ENCODE peak calls at places on chromosomes 4 and X, in six cellular contexts. G is HCT116, C is GM12878, W is Panc1, D is SK-N-SH, N is A549. S is an unnamed sample.

GRCh38 chr4:116539744-116540143 is 545.6 kb downstream of the TRAM1L1 start:
- DNase-seq in N (no peak), C (no peak), G (no peak), D (no peak), W (no peak), S (no peak)

GRCh38 chr4:89434364-89434988 is 126.9 kb upstream of the GPRIN3 start:
- DNase-seq in W (no peak), C (no peak), G (peak), N (peak), D (peak), S (peak)

GRCh38 chr4:168585168-168586091 is 88.6 kb downstream of the PALLD start:
- DNase-seq in N (peak), G (peak), C (no peak), W (no peak), D (peak), S (peak)

GRCh38 chrX:16797358-16797757 is 11.1 kb downstream of the TXLNG start:
- DNase-seq in G (no peak), C (no peak), W (no peak), N (no peak), D (no peak), S (peak)

GRCh38 chrX:109839694-109840358 is 106.8 kb upstream of the ACSL4 start:
- DNase-seq in W (no peak), C (no peak), N (peak), G (peak), D (no peak), S (no peak)

GRCh38 chr4:1207603-1208265 is 35.4 kb upstream of the SPON2 start:
- DNase-seq in D (peak), G (no peak), W (no peak), N (no peak), C (no peak), S (no peak)

GRCh38 chr4:42654606-42655005 is 2.3 kb downstream of the ATP8A1 start:
- DNase-seq in W (no peak), N (no peak), C (no peak), D (no peak), G (peak), S (no peak)

GRCh38 chr4:87032884-87033533 is 98.2 kb downstream of the AFF1 start:
- DNase-seq in C (no peak), W (no peak), G (no peak), N (no peak), D (no peak), S (no peak)

GRCh38 chrX:40496728-40497127 is 84.0 kb upstream of the ATP6AP2 start:
- DNase-seq in W (no peak), G (no peak), C (no peak), D (peak), N (no peak), S (no peak)

GRCh38 chr4:4625488-4625887 is 83.6 kb upstream of the STX18 start:
- DNase-seq in C (no peak), N (no peak), W (no peak), G (no peak), D (no peak), S (no peak)

GRCh38 chrX:104085919-104086318 is 9.9 kb upstream of the TMSB15C start:
- DNase-seq in C (no peak), W (no peak), N (no peak), D (no peak), G (no peak), S (no peak)

GRCh38 chrX:130339408-130340222 is at the start of gene SLC25A14:
- DNase-seq in W (peak), G (peak), D (peak), C (peak), N (peak), S (peak)

GRCh38 chr4:72084587-72085011 is 52.8 kb downstream of the NPFFR2 start:
- DNase-seq in C (peak), N (no peak), G (no peak), W (no peak), D (no peak), S (no peak)

GRCh38 chr4:168551211-168551610 is 54.4 kb downstream of the PALLD start:
- DNase-seq in N (no peak), W (no peak), G (no peak), C (no peak), D (no peak), S (no peak)

GRCh38 chr4:119559044-119559647 is 69.5 kb downstream of the PDE5A start:
- DNase-seq in C (no peak), W (peak), G (peak), D (peak), N (peak), S (no peak)

GRCh38 chr4:139642364-139642763 is 23.3 kb upstream of the MGST2 start:
- DNase-seq in N (no peak), D (no peak), W (no peak), G (no peak), C (no peak), S (no peak)

GRCh38 chr4:5784021-5784420 is 73.0 kb downstream of the EVC start:
- DNase-seq in D (no peak), W (no peak), C (no peak), N (no peak), G (no peak), S (no peak)

GRCh38 chr4:166680801-166681200 is 553.5 kb downstream of the SPOCK3 start:
- DNase-seq in C (no peak), N (no peak), W (no peak), D (no peak), G (no peak), S (no peak)

GRCh38 chr4:15506464-15506863 is 36.8 kb downstream of the CC2D2A start:
- DNase-seq in W (no peak), D (no peak), C (no peak), G (no peak), N (no peak), S (no peak)

GRCh38 chrX:70979136-70979762 is 48.4 kb upstream of the SLC7A3 start:
- DNase-seq in N (peak), W (no peak), G (no peak), C (no peak), D (peak), S (peak)

GRCh38 chr4:114378306-114378903 is 220.2 kb upstream of the UGT8 start:
- DNase-seq in G (no peak), C (no peak), W (no peak), N (no peak), D (peak), S (no peak)

GRCh38 chr4:148431401-148431800 is 10.8 kb downstream of the NR3C2 start:
- DNase-seq in W (no peak), D (peak), G (no peak), C (no peak), N (no peak), S (no peak)

GRCh38 chr4:148425327-148426110 is 16.7 kb downstream of the NR3C2 start:
- DNase-seq in C (no peak), W (no peak), N (no peak), D (peak), G (no peak), S (no peak)

GRCh38 chr4:148430847-148431246 is 11.4 kb downstream of the NR3C2 start:
- DNase-seq in D (no peak), C (no peak), W (no peak), N (no peak), G (no peak), S (no peak)

DNA sequence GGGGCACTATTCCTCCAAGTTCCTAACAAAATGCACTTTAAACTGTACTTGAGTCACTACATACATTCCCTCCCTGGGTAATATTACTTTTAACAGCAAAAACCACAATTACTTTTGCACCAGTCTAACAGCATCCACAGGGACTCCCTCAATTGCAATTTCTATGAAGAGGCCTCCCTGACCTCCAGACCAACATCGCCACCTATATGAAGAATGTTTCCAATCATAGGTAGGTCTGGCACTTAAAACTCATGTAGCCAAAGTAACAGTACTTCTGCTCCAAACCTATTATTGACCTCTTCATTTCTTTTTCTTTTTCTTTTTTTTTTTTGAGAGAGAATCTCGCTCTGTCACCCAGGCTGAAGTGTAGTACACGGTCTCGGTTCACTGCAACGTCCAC is 15.6 kb downstream of the NR3C2 start:
- DNase-seq in C (no peak), G (no peak), N (no peak), W (no peak), D (no peak), S (no peak)
- TF ChIP-seq CTCF in C (no peak), G (no peak), N (no peak), W (no peak), D (no peak), S (no peak)

DNA sequence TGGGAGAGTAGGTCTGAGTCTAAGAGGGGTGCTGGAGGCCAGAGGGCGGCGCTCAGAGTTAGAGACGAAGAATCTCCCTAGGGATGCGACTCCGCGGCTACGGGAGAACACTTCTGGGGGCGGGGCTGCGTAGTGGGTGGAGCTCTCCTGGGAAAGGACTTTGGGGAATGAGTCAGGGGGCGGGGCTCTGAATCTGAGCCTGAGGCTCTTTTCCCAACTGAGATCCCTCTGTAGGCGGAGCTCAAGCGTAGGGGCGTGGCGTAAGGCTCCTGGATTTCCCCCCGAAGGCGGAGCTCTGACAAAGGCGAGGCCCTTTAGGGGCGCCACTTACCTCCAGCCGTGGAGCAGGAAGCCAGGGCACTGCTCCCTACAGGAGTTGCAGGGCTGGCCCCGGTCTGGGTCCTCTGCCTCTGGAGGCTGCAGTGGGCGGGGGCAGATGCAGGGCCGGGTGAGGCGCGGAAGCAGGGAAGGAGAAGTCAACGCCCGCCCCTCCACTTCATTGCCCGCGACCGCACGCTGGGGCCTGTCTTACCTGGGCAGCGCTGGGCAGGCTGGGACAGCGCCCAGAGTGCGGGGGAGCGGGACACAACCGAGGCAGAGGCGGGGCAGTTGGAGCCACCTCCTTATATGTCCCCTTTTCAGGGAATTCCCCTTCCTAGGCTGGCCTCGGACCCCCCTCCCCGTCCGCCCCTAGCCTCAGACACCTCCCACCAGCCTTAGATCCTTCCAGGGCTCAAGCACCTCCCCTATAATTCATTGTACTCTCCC is 1.7 kb downstream of the PRICKLE3 start:
- DNase-seq in W (peak), N (peak), G (peak), D (no peak), C (no peak), S (peak)
- H3K27ac ChIP-seq in W (peak), N (peak), G (peak), D (no peak), C (peak), S (no peak)

DNA sequence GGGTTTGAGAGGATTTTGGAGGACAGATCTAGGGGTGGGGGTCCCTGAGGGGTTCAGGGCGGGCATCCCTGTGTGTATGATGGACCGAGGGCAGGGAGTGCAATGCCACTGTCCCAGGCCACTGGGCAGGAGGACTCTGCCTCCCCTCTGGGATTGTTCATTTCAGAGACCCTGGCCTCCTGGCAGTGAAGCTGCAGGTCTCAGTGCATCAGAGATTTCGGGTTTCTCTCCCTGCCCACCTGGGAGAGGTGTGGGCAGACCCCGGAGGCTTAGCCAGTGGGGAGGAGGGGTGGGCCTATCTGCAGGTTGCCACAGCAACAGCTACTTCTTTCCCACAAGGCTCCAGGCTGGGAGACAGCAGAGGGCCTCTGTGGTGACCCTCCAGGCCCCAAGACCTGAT is 80.1 kb upstream of the LRPAP1 start:
- DNase-seq in N (no peak), C (no peak), G (no peak), W (no peak), D (no peak), S (no peak)
- TF ChIP-seq REST in N (no peak), C (no peak), G (no peak), W (no peak), D (no peak), S (no peak)

GRCh38 chr4:3418029-3418762 is 23.6 kb upstream of the HGFAC start:
- DNase-seq in C (no peak), W (no peak), N (no peak), D (no peak), G (no peak), S (no peak)
- TF ChIP-seq CTCF in C (no peak), W (no peak), N (peak), D (peak), G (peak), S (peak)

DNA sequence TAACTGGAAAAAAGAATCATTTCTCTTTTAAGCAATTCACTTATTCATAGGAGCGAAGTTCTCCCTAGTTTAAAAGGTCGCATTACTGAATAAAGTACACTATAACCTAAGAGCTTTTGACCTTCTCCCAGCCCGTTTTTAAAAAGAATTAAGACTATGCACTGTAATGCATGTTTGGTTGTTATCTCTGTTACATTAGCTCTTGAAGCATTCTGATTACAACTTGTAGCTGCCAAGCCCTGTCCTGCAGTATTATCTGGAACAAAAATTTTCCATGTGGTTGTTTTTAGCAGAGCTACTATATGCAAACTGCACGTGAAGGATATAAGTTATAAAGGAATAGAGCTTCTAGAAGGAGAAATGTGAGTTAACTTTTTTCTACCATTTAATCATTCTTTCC is 8.1 kb downstream of the GAB1 start:
- DNase-seq in W (no peak), G (no peak), N (no peak), D (no peak), C (no peak), S (no peak)
- H3K27ac ChIP-seq in W (no peak), G (no peak), N (no peak), D (no peak), C (no peak), S (no peak)

DNA sequence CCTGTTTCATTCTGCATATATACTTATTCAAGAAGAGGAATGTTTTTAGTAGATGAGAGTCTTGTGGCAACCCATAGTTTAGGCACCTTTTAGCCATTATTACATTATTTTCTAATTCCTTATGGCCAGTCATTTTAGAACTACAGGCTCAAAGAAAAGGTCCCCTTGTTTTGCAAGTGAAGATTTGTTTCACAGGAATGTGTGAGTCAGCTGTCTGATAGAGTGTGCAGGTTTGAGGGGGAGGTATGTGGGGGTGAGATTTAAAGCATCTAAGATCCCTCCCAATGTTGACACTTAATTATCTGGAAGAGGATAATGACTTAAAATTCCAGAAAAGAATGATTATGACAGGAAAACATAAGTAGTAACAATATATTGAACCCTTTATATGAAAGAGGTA is 495.6 kb downstream of the KCNIP4 start:
- DNase-seq in G (no peak), N (no peak), C (no peak), D (no peak), W (no peak), S (no peak)
- TF ChIP-seq REST in G (no peak), N (no peak), C (no peak), D (no peak), W (no peak), S (no peak)

GRCh38 chr4:142940614-142941013 is 94.5 kb upstream of the INPP4B start:
- DNase-seq in D (peak), C (no peak), W (no peak), G (no peak), N (no peak), S (no peak)

GRCh38 chr4:142944565-142944964 is 98.5 kb upstream of the INPP4B start:
- DNase-seq in G (no peak), C (no peak), D (no peak), N (no peak), W (no peak), S (no peak)
- TF ChIP-seq CTCF in G (no peak), C (no peak), D (no peak), N (no peak), W (no peak), S (no peak)

GRCh38 chr4:7371122-7371941 is 63.4 kb downstream of the PSAPL1 start:
- DNase-seq in G (no peak), W (no peak), C (no peak), D (no peak), N (no peak), S (no peak)
- H3K27ac ChIP-seq in G (no peak), W (no peak), C (no peak), D (no peak), N (no peak), S (no peak)

DNA sequence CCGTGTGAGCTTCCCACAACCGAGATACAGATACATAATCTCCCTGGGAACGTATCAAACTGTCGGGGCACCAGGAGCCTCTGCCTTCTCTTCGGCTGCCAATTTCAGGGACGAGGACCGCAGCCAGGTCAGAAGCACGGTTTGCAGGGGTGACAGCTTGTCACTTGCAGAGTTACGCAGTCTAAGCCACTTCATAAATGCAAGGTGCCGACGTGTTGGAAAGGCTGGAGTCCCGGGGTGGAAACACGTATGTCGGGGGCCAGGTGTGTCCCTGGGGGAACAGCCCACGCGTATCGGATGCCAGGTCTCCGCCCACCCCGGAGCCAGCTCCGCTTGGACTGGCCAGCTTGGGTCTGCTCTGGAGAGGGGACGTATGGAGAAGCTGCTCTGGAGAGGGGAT is 76.3 kb upstream of the SHOX start:
- DNase-seq in D (no peak), C (no peak), G (no peak), W (no peak), N (no peak), S (no peak)
- TF ChIP-seq REST in D (no peak), C (no peak), G (no peak), W (no peak), N (no peak), S (no peak)

S was measured in HL-60.